ENCODE peak calls at places on chromosomes 3 and 15, in ten cellular contexts. Q, O, G, T, U, W, N, D, I and K are unnamed samples.

GRCh38 chr3:135531996-135532395 is 433.5 kb upstream of the PPP2R3A start:
- DNase-seq in D (no peak), U (no peak), N (no peak), O (no peak), Q (no peak), W (no peak), I (no peak), T (no peak), G (no peak), K (no peak)

GRCh38 chr3:127831723-127832172 is 9.4 kb upstream of the MGLL start:
- DNase-seq in Q (peak), I (no peak), N (peak), W (peak), G (peak), T (peak), U (peak), O (peak), D (no peak), K (peak)

GRCh38 chr3:187679638-187680396 is 9.6 kb upstream of the SST start:
- DNase-seq in Q (peak), W (peak), O (peak), U (peak), N (peak), I (peak), G (peak), D (no peak), T (peak), K (peak)

GRCh38 chr3:13884851-13885703 is 5.2 kb upstream of the WNT7A start:
- DNase-seq in I (no peak), G (peak), T (peak), U (peak), O (peak), D (no peak), Q (peak), N (no peak), W (peak), K (peak)

GRCh38 chr3:139934557-139935070 is 371 bp upstream of the CLSTN2 start:
- DNase-seq in T (peak), Q (peak), I (peak), G (peak), U (no peak), N (peak), D (peak), W (no peak), O (peak), K (peak)

GRCh38 chr3:139718415-139718814 is 40.6 kb upstream of the NMNAT3 start:
- DNase-seq in Q (peak), N (no peak), T (peak), D (peak), O (no peak), I (peak), W (no peak), U (no peak), G (peak), K (peak)

GRCh38 chr15:59178151-59178705 is 28.4 kb upstream of the LDHAL6B start:
- DNase-seq in O (no peak), W (no peak), Q (no peak), U (no peak), I (no peak), T (no peak), G (no peak), N (no peak), D (no peak), K (no peak)

GRCh38 chr15:89971592-89971997 is 29.5 kb upstream of the ZNF710 start:
- DNase-seq in I (peak), W (no peak), U (peak), T (peak), N (peak), G (peak), Q (peak), O (peak), D (no peak), K (peak)

GRCh38 chr15:83436513-83437158 is 10.5 kb upstream of the SH3GL3 start:
- DNase-seq in U (no peak), D (peak), N (no peak), G (peak), Q (no peak), O (peak), W (peak), T (peak), I (no peak), K (peak)

GRCh38 chr15:80403712-80404056 is 498 bp upstream of the ARNT2 start:
- DNase-seq in I (no peak), W (no peak), O (no peak), U (no peak), G (peak), T (no peak), N (peak), D (no peak), Q (no peak), K (no peak)

GRCh38 chr3:113167929-113168771 is 43.2 kb upstream of the BOC start:
- DNase-seq in U (no peak), D (no peak), N (no peak), O (no peak), G (no peak), W (no peak), I (no peak), T (no peak), Q (no peak), K (no peak)

GRCh38 chr3:58084788-58085543 is 76.7 kb downstream of the FLNB start:
- DNase-seq in G (no peak), O (peak), W (no peak), I (no peak), U (no peak), D (no peak), Q (no peak), N (no peak), T (peak), K (no peak)

GRCh38 chr3:193614430-193614829 is 21.4 kb downstream of the OPA1 start:
- DNase-seq in I (no peak), U (no peak), Q (no peak), G (no peak), W (no peak), O (no peak), D (no peak), N (no peak), T (no peak), K (no peak)

GRCh38 chr3:36501568-36502075 is 121.3 kb downstream of the STAC start:
- DNase-seq in N (no peak), W (peak), I (no peak), Q (no peak), T (no peak), O (no peak), D (no peak), U (no peak), G (no peak), K (no peak)

GRCh38 chr3:54863806-54864205 is 64.1 kb downstream of the LRTM1 start:
- DNase-seq in U (no peak), I (no peak), W (no peak), T (no peak), Q (no peak), O (no peak), N (no peak), G (no peak), D (no peak), K (no peak)

GRCh38 chr3:8500208-8500961 is 1.2 kb upstream of the LMCD1 start:
- DNase-seq in U (peak), Q (no peak), D (peak), N (no peak), O (no peak), G (peak), W (peak), T (peak), I (no peak), K (no peak)

GRCh38 chr3:8499181-8499611 is 2.4 kb upstream of the LMCD1 start:
- DNase-seq in N (no peak), D (peak), U (peak), W (no peak), I (no peak), T (no peak), O (no peak), Q (peak), G (peak), K (peak)

GRCh38 chr3:8503461-8503860 is 1.8 kb downstream of the LMCD1 start:
- DNase-seq in O (no peak), N (no peak), W (no peak), Q (no peak), T (no peak), I (no peak), D (no peak), U (no peak), G (no peak), K (no peak)

GRCh38 chr3:8500966-8501365 is 657 bp upstream of the LMCD1 start:
- DNase-seq in D (no peak), N (no peak), G (no peak), U (no peak), Q (no peak), I (no peak), W (no peak), O (no peak), T (no peak), K (no peak)

DNA sequence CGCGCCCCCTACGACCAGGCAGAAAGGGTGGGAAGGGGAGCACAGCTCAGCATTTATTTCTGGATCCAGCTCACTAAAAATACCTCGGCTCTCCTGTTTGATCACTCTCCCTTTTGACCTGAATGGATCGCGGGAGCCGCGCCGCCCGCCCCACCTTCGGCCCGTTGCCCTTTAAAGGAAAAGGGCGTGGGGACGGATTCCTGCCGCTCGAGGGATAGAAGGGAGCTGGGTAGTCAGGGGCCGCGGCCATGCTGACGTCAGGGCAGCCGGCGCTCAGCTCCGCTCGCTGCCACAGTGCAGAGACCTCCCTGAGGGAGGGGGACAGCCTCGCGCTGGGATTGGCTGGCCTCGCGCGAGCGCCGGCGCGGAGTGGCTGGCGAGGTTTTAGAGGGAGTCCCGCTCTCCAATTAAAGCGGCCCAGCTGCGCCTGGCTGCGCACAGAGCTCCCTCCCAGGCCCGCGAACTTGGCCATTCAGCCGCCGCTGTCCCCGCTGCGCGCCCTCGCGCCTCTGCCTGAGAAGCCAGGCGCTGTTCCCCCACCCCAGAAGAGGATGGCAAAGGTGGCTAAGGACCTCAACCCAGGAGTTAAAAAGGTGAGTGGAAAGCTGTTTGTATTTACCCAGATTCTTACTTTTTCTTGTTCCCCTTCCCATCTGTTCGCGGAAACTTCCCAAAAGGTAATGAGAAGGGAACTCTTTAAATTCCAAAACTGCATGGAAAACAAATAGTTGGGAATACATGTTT is at the start of gene LMCD1:
- DNase-seq in U (peak), W (peak), I (peak), G (peak), Q (peak), O (peak), N (peak), T (peak), D (peak), K (peak)
- TF ChIP-seq CTCF in U (peak), W (no peak), I (no peak), G (peak), Q (peak), O (no peak), N (peak), T (peak), D (no peak), K (no peak)

GRCh38 chr15:31331389-31331788 is 4.8 kb downstream of the KLF13 start:
- DNase-seq in U (no peak), T (no peak), N (no peak), W (no peak), I (no peak), G (no peak), O (no peak), Q (no peak), D (no peak), K (no peak)
- H3K4me3 ChIP-seq in U (no peak), T (no peak), N (peak), W (no peak), I (no peak), G (no peak), O (no peak), Q (no peak), D (no peak), K (no peak)

GRCh38 chr3:64037084-64037483 is 13.8 kb upstream of the PSMD6 start:
- DNase-seq in I (no peak), Q (no peak), U (no peak), G (no peak), D (no peak), T (no peak), O (no peak), N (no peak), W (no peak), K (no peak)

GRCh38 chr3:64030741-64031140 is 7.4 kb upstream of the PSMD6 start:
- DNase-seq in W (peak), I (peak), N (peak), Q (peak), D (no peak), U (peak), G (peak), O (peak), T (peak), K (peak)

GRCh38 chr3:64029287-64029686 is 6.0 kb upstream of the PSMD6 start:
- DNase-seq in O (no peak), T (no peak), U (no peak), D (no peak), W (no peak), I (no peak), Q (no peak), N (no peak), G (no peak), K (no peak)

GRCh38 chr3:64031540-64032533 is 8.5 kb upstream of the PSMD6 start:
- DNase-seq in W (no peak), O (no peak), U (no peak), D (no peak), I (no peak), T (no peak), N (no peak), G (no peak), Q (no peak), K (no peak)

DNA sequence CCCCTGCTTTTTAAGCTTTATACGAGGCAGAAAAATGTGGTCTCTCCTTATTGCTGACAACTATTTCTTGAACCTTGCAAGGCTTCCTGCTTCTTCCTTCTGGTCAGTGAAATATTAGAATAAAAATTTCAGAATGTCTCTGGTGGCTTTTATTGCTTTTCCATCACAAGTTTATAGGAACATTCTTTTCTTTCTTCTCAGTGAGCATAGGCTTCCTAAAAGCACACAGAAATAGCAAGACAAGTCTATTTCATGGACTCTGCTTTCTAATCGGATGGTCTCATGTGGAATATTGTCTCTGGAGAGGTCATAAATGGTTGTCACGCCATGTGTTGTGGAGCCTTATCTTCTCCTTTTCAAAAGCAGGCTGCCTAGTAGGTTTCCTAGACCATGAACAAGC is 9.7 kb upstream of the PSMD6 start:
- DNase-seq in T (no peak), I (no peak), Q (no peak), G (no peak), D (no peak), U (no peak), N (no peak), O (no peak), W (no peak), K (no peak)
- TF ChIP-seq CTCF in T (no peak), I (no peak), Q (no peak), G (no peak), D (no peak), U (no peak), N (no peak), O (no peak), W (no peak), K (no peak)

DNA sequence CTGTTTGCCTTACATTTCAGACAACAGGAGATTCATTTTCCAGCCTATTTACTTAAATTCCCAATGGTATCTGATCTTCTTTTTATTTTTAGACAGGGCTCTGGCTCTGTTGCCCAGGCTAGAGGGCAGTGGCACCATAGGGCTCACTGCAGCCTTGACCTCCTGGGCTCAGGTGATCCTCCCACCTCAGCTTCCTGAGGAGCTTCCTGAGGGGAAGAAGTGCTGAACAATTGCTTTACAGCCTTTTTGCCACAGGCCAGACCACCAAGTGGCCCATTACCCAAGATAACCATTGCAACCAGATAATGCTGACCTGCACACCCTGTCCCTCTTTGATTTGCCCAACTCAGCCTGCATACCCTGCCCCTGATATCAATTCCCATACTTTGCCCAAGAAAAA is 126.3 kb downstream of the PLCH1 start:
- DNase-seq in I (no peak), W (no peak), O (no peak), Q (no peak), G (no peak), N (no peak), T (no peak), U (no peak), D (no peak), K (no peak)
- H3K4me3 ChIP-seq in I (no peak), W (no peak), O (no peak), Q (no peak), G (no peak), N (no peak), T (no peak), U (no peak), D (no peak), K (no peak)

GRCh38 chr3:49842843-49843242 is 13.5 kb downstream of the TRAIP start:
- DNase-seq in D (no peak), I (no peak), U (no peak), N (no peak), O (no peak), Q (no peak), T (no peak), G (no peak), W (no peak), K (no peak)

GRCh38 chr3:49839193-49839809 is 17.1 kb downstream of the TRAIP start:
- DNase-seq in N (peak), W (peak), T (peak), Q (peak), D (peak), O (peak), G (peak), I (peak), U (peak), K (peak)

GRCh38 chr3:49841806-49842205 is 14.6 kb downstream of the TRAIP start:
- DNase-seq in G (no peak), U (no peak), D (no peak), O (no peak), T (no peak), W (no peak), N (no peak), I (no peak), Q (no peak), K (no peak)

GRCh38 chr3:49840371-49840770 is 16.0 kb downstream of the TRAIP start:
- DNase-seq in N (no peak), U (no peak), W (no peak), O (no peak), T (no peak), D (no peak), I (no peak), Q (peak), G (no peak), K (peak)

GRCh38 chr3:49841126-49841525 is 15.2 kb downstream of the TRAIP start:
- DNase-seq in G (peak), Q (peak), W (no peak), I (no peak), N (no peak), D (no peak), U (no peak), O (peak), T (peak), K (peak)
- TF ChIP-seq CTCF in G (peak), Q (peak), W (peak), I (no peak), N (peak), D (peak), U (peak), O (peak), T (peak), K (peak)

DNA sequence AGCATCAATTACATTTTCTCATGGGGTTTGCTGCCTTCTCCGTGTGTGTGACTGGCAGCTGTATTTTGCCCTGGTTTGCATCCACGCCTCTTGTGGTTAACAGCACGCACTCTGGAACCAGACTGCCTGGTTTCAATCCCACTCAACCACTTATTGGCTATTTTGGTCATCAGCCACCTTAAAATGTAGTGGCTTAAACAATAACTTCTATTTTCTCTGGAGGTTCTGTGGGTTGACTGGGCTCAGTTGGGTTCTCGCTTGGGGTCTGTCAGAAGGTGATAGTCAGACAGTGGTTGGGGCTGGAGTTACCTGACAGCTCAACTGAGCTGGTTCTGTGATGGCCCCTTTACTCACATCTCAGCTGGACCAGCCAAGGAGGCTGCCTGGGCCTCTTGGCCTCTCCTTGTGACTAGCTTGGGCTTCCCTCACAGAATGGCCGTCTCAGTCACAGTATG is 36.8 kb downstream of the EHD4 start:
- DNase-seq in U (no peak), Q (no peak), N (no peak), I (no peak), W (no peak), G (no peak), D (no peak), T (no peak), O (peak), K (no peak)
- H3K4me3 ChIP-seq in U (no peak), Q (no peak), N (no peak), I (no peak), W (no peak), G (no peak), D (no peak), T (no peak), O (no peak), K (no peak)